ENCODE peak calls at places on chromosomes 13 and 19, in six cellular contexts. G, H, I, N, J and X are unnamed samples.

GRCh38 chr19:18590273-18591272 is 2.0 kb downstream of the REX1BD start:
- DNase-seq in H (no peak), N (no peak), G (peak; percentile 98), I (peak; percentile 47), J (no peak), X (no peak)

GRCh38 chr19:36152886-36153525 is 759 bp upstream of the COX7A1 start:
- DNase-seq in J (no peak), I (no peak), G (no peak), N (no peak), H (no peak), X (no peak)

GRCh38 chr13:111389621-111390521 is 69.4 kb downstream of the TEX29 start:
- DNase-seq in H (no peak), J (no peak), G (no peak), N (no peak), I (no peak), X (no peak)

GRCh38 chr19:40366697-40367561 is 18.4 kb downstream of the PLD3 start:
- DNase-seq in H (no peak), G (peak; percentile 80), N (no peak), J (no peak), I (peak; percentile 22), X (no peak)

GRCh38 chr13:19861762-19862161 is 1.7 kb downstream of the ZMYM5 start:
- DNase-seq in H (no peak), N (no peak), G (no peak), J (no peak), I (no peak), X (no peak)

GRCh38 chr13:50891206-50891605 is 18.4 kb upstream of the RNASEH2B start:
- DNase-seq in G (no peak), J (no peak), N (no peak), I (no peak), H (no peak), X (no peak)

GRCh38 chr13:47334173-47334572 is 437.3 kb upstream of the HTR2A start:
- DNase-seq in I (peak; percentile 94), H (no peak), N (no peak), G (peak; percentile 6), J (no peak), X (no peak)

GRCh38 chr19:33235269-33235995 is 9.8 kb upstream of the SLC7A10 start:
- DNase-seq in I (peak; percentile 66), G (peak; percentile 89), N (peak; percentile 59), H (peak; percentile 55), J (peak; percentile 96), X (no peak)

GRCh38 chr19:10334340-10335148 is 1.2 kb upstream of the RAVER1 start:
- DNase-seq in I (peak; percentile 95), H (no peak), G (peak; percentile 96), N (peak; percentile 41), J (peak; percentile 98), X (peak; percentile 43)

GRCh38 chr19:56245062-56245740 is 27.3 kb upstream of the EDDM13 start:
- DNase-seq in G (no peak), J (no peak), H (no peak), N (no peak), I (no peak), X (no peak)

GRCh38 chr13:95411641-95412040 is 110.4 kb upstream of the ABCC4 start:
- DNase-seq in G (no peak), I (peak; percentile 15), H (no peak), J (no peak), N (no peak), X (no peak)

GRCh38 chr19:47726467-47726866 is 13.2 kb downstream of the EHD2 start:
- DNase-seq in J (no peak), I (peak; percentile 87), N (no peak), H (no peak), G (no peak), X (no peak)

GRCh38 chr13:23505007-23505406 is 65.2 kb upstream of the TNFRSF19 start:
- DNase-seq in J (no peak), I (peak; percentile 31), G (peak; percentile 15), N (no peak), H (no peak), X (no peak)

GRCh38 chr19:1826557-1827521 is 14.8 kb upstream of the ATP8B3 start:
- DNase-seq in N (no peak), J (no peak), G (no peak), H (no peak), I (no peak), X (no peak)

GRCh38 chr13:23319915-23320224 is 113.6 kb downstream of the SACS start:
- DNase-seq in G (no peak), J (no peak), N (no peak), I (no peak), H (no peak), X (no peak)

GRCh38 chr19:14381689-14382474 is 638 bp downstream of the ADGRE5 start:
- DNase-seq in I (peak; percentile 44), N (peak; percentile 83), J (no peak), G (no peak), H (no peak), X (no peak)